ENCODE peak calls at places on chromosomes 12 and 14, in nine cellular contexts. O is GM12892, Z is upper lobe of left lung, M is H1, K is sigmoid colon, X is spleen, J is prostate gland, I is transverse colon, B is breast epithelium. F is an unnamed sample.

GRCh38 chr12:123119808-123120207 is 31.1 kb downstream of the PITPNM2 start:
- DNase-seq in B (no peak), I (no peak), X (no peak), K (no peak), M (no peak), Z (no peak), O (peak), J (no peak), F (peak)

GRCh38 chr12:27112891-27113290 is 30.5 kb upstream of the C12orf71 start:
- DNase-seq in I (no peak), Z (no peak), X (no peak), M (no peak), J (no peak), K (no peak), O (no peak), B (no peak), F (no peak)

GRCh38 chr12:92538970-92539749 is 163.6 kb upstream of the PLEKHG7 start:
- DNase-seq in M (no peak), K (no peak), Z (no peak), O (no peak), I (no peak), B (no peak), X (no peak), J (no peak), F (no peak)

GRCh38 chr14:50954811-50955372 is 10.6 kb upstream of the PYGL start:
- DNase-seq in O (no peak), K (no peak), X (no peak), B (no peak), J (no peak), I (no peak), Z (no peak), M (no peak), F (no peak)

GRCh38 chr12:71764587-71765321 is 10.1 kb downstream of the RAB21 start:
- DNase-seq in B (no peak), Z (no peak), X (no peak), I (no peak), K (no peak), M (no peak), J (no peak), O (no peak), F (no peak)

GRCh38 chr12:30624009-30624408 is 71.7 kb downstream of the IPO8 start:
- DNase-seq in K (no peak), J (no peak), I (no peak), B (no peak), M (no peak), X (no peak), Z (no peak), O (no peak), F (no peak)

GRCh38 chr14:87705439-87705896 is 287.5 kb downstream of the GALC start:
- DNase-seq in M (no peak), I (no peak), X (no peak), B (no peak), Z (no peak), K (no peak), O (no peak), J (no peak), F (no peak)

GRCh38 chr12:7797698-7798398 is 8.6 kb downstream of the NANOG start:
- DNase-seq in X (peak), O (no peak), J (no peak), K (no peak), Z (no peak), I (no peak), M (no peak), B (no peak), F (no peak)

GRCh38 chr12:131965073-131965472 is 15.3 kb downstream of the EP400 start:
- DNase-seq in Z (no peak), O (no peak), B (no peak), I (no peak), X (no peak), J (no peak), K (no peak), M (no peak), F (no peak)

GRCh38 chr12:30970559-30971202 is 44.1 kb downstream of the TSPAN11 start:
- DNase-seq in B (peak), Z (no peak), K (no peak), J (peak), M (no peak), X (no peak), O (no peak), I (no peak), F (no peak)

GRCh38 chr12:46402861-46403731 is 30.5 kb upstream of the SLC38A2 start:
- DNase-seq in M (no peak), O (no peak), K (no peak), Z (no peak), J (no peak), X (no peak), I (no peak), B (no peak), F (no peak)

GRCh38 chr14:99768381-99768780 is 24.8 kb upstream of the EML1 start:
- DNase-seq in M (no peak), B (no peak), I (no peak), X (no peak), J (no peak), O (no peak), Z (no peak), K (peak), F (no peak)

GRCh38 chr12:57896437-57897201 is 44.7 kb upstream of the ATP23 start:
- DNase-seq in B (peak), X (peak), J (peak), Z (peak), O (no peak), K (peak), M (peak), I (peak), F (no peak)

GRCh38 chr12:110109837-110110535 is 14.2 kb upstream of the IFT81 start:
- DNase-seq in X (no peak), J (no peak), B (no peak), O (no peak), M (no peak), K (no peak), I (no peak), Z (no peak), F (no peak)

GRCh38 chr12:110114596-110114995 is 9.6 kb upstream of the IFT81 start:
- DNase-seq in O (no peak), I (no peak), B (no peak), J (no peak), Z (no peak), K (no peak), M (no peak), X (no peak), F (no peak)

GRCh38 chr12:110109037-110109836 is 14.9 kb upstream of the IFT81 start:
- DNase-seq in B (peak), K (peak), I (peak), X (no peak), Z (no peak), M (no peak), O (no peak), J (peak), F (no peak)

GRCh38 chr12:110112335-110112660 is 11.9 kb upstream of the IFT81 start:
- DNase-seq in B (no peak), I (no peak), K (no peak), Z (no peak), J (no peak), M (no peak), O (no peak), X (no peak), F (no peak)

GRCh38 chr12:110111476-110112334 is 12.5 kb upstream of the IFT81 start:
- DNase-seq in X (no peak), B (no peak), K (no peak), M (no peak), J (no peak), I (no peak), O (no peak), Z (no peak), F (no peak)
- TF ChIP-seq POLR2AphosphoS5 in X (no peak), B (no peak), K (no peak), M (no peak), J (peak), I (no peak), O (no peak), Z (no peak), F (no peak)

GRCh38 chr12:115223322-115223721 is 539.3 kb upstream of the TBX3 start:
- DNase-seq in X (no peak), O (no peak), K (no peak), B (no peak), I (no peak), Z (no peak), M (no peak), J (no peak), F (no peak)
- TF ChIP-seq POLR2A in X (no peak), O (no peak), K (no peak), B (no peak), I (no peak), Z (no peak), M (no peak), J (no peak), F (no peak)

DNA sequence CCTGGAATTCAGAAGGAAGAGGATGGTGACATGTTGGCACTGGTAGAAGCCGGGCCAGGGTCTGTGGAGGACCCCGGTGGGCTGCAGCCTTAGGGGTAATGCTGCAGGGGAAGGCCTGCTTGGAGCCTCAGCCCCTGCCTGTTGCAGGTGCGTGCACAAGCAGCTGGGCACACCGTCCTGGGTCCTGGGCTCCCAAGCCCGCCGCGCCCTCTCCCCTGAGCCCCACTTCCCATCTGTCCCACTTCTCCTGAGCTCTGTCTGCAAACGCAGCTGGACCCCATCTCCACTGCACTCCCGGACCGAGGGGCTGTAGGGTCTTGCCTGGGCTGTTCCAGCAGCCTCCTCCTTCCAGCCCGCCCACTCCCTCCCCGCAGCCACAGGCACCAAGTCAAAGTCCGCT is 116.8 kb downstream of the GLT1D1 start:
- DNase-seq in O (no peak), X (no peak), Z (peak), I (no peak), K (no peak), M (no peak), B (no peak), J (no peak), F (no peak)
- TF ChIP-seq POLR2AphosphoS5 in O (no peak), X (no peak), Z (no peak), I (no peak), K (no peak), M (no peak), B (no peak), J (no peak), F (no peak)

GRCh38 chr14:89417111-89417468 is at the start of gene FOXN3:
- DNase-seq in J (peak), B (peak), Z (peak), K (peak), X (peak), I (peak), M (no peak), O (peak), F (peak)
- TF ChIP-seq POLR2A in J (peak), B (no peak), Z (no peak), K (no peak), X (no peak), I (peak), M (no peak), O (peak), F (no peak)

GRCh38 chr12:108260969-108261368 is 78.1 kb downstream of the CMKLR1 start:
- DNase-seq in X (no peak), Z (no peak), B (no peak), I (no peak), K (no peak), O (no peak), J (no peak), M (no peak), F (no peak)

GRCh38 chr12:108260039-108260438 is 79.1 kb downstream of the CMKLR1 start:
- DNase-seq in I (no peak), M (no peak), X (no peak), O (no peak), J (no peak), K (no peak), B (no peak), Z (no peak), F (no peak)

GRCh38 chr12:108257004-108257403 is 82.1 kb downstream of the CMKLR1 start:
- DNase-seq in M (no peak), J (no peak), O (no peak), X (no peak), B (no peak), Z (no peak), K (no peak), I (no peak), F (no peak)

GRCh38 chr12:108255203-108255602 is 83.9 kb downstream of the CMKLR1 start:
- DNase-seq in Z (no peak), X (no peak), I (no peak), O (no peak), K (no peak), B (no peak), J (no peak), M (no peak), F (no peak)

DNA sequence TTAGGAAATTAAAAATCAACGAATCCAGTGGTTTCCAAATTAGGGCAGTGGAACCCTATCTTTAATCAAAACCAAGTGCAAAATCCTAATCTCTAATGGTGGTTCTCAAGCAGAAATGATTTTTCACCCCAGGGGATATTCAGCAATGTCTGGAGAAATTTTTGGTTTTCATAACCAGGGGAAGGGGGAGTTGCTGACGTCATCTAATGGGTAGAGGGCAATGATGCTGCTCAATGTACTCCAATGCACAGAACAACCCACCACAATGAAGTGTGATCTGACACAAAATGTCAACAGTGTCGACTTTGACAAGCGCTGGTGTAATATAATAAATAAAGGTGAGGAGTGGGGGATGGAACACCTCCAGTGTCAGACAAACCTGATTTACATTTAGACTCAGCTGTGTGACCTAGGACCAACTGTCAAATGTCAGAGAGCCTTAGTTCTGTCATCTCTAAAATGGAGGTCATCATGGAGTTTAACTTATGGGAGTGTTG is 81.5 kb downstream of the CMKLR1 start:
- DNase-seq in Z (no peak), J (no peak), B (no peak), K (no peak), I (no peak), M (no peak), O (no peak), X (no peak), F (no peak)
- TF ChIP-seq POLR2AphosphoS5 in Z (no peak), J (no peak), B (no peak), K (no peak), I (no peak), M (no peak), O (no peak), X (no peak), F (no peak)

F was measured in GM12891.